ENCODE peak calls at places on chromosomes 11 and 22, in seven cellular contexts. One of them, this sample, is unnamed.

GRCh38 chr11:117554601-117555333 is 227.1 kb downstream of the CEP164 start:
- DNase-seq in stimulated activated CD4-positive, alpha-beta T cell treated with anti-CD3 and anti-CD28 coated beads, Interleukin-15, amount 100 ng/mL, for 48 hours: no peak
- DNase-seq in midbrain: no peak
- DNase-seq in iPS-NIHi11: no peak
- DNase-seq in endothelial cell: no peak
- DNase-seq in myocyte: no peak
- DNase-seq in brain microvascular endothelial cell: no peak
- DNase-seq in this sample: no peak

GRCh38 chr22:50105529-50106100 is 15.8 kb downstream of the MOV10L1 start:
- DNase-seq in stimulated activated CD4-positive, alpha-beta T cell treated with anti-CD3 and anti-CD28 coated beads, Interleukin-15, amount 100 ng/mL, for 48 hours: no peak
- DNase-seq in midbrain: no peak
- DNase-seq in iPS-NIHi11: no peak
- DNase-seq in endothelial cell: no peak
- DNase-seq in myocyte: no peak
- DNase-seq in brain microvascular endothelial cell: peak
- DNase-seq in this sample: no peak

GRCh38 chr11:32985600-32985999 is 30.1 kb upstream of the DEPDC7 start:
- DNase-seq in stimulated activated CD4-positive, alpha-beta T cell treated with anti-CD3 and anti-CD28 coated beads, Interleukin-15, amount 100 ng/mL, for 48 hours: no peak
- DNase-seq in midbrain: no peak
- DNase-seq in iPS-NIHi11: no peak
- DNase-seq in endothelial cell: no peak
- DNase-seq in myocyte: no peak
- DNase-seq in brain microvascular endothelial cell: no peak
- DNase-seq in this sample: peak

GRCh38 chr22:37203354-37204044 is 8.8 kb downstream of the SSTR3 start:
- DNase-seq in stimulated activated CD4-positive, alpha-beta T cell treated with anti-CD3 and anti-CD28 coated beads, Interleukin-15, amount 100 ng/mL, for 48 hours: no peak
- DNase-seq in midbrain: no peak
- DNase-seq in iPS-NIHi11: no peak
- DNase-seq in endothelial cell: no peak
- DNase-seq in myocyte: no peak
- DNase-seq in brain microvascular endothelial cell: no peak
- DNase-seq in this sample: no peak

GRCh38 chr11:74162688-74163467 is 7.9 kb downstream of the C2CD3 start:
- DNase-seq in stimulated activated CD4-positive, alpha-beta T cell treated with anti-CD3 and anti-CD28 coated beads, Interleukin-15, amount 100 ng/mL, for 48 hours: no peak
- DNase-seq in midbrain: no peak
- DNase-seq in iPS-NIHi11: no peak
- DNase-seq in endothelial cell: no peak
- DNase-seq in myocyte: peak
- DNase-seq in brain microvascular endothelial cell: no peak
- DNase-seq in this sample: no peak

GRCh38 chr11:2708757-2709281 is 9.0 kb upstream of the KCNQ1OT1 start:
- DNase-seq in stimulated activated CD4-positive, alpha-beta T cell treated with anti-CD3 and anti-CD28 coated beads, Interleukin-15, amount 100 ng/mL, for 48 hours: no peak
- DNase-seq in midbrain: no peak
- DNase-seq in iPS-NIHi11: no peak
- DNase-seq in endothelial cell: no peak
- DNase-seq in myocyte: no peak
- DNase-seq in brain microvascular endothelial cell: peak
- DNase-seq in this sample: no peak

GRCh38 chr22:21652010-21652546 is 10.0 kb downstream of the SDF2L1 start:
- DNase-seq in stimulated activated CD4-positive, alpha-beta T cell treated with anti-CD3 and anti-CD28 coated beads, Interleukin-15, amount 100 ng/mL, for 48 hours: peak
- DNase-seq in midbrain: peak
- DNase-seq in iPS-NIHi11: peak
- DNase-seq in endothelial cell: peak
- DNase-seq in myocyte: peak
- DNase-seq in brain microvascular endothelial cell: peak
- DNase-seq in this sample: peak

GRCh38 chr11:12862761-12863469 is 146.2 kb upstream of the RASSF10 start:
- DNase-seq in stimulated activated CD4-positive, alpha-beta T cell treated with anti-CD3 and anti-CD28 coated beads, Interleukin-15, amount 100 ng/mL, for 48 hours: no peak
- DNase-seq in midbrain: peak
- DNase-seq in iPS-NIHi11: peak
- DNase-seq in endothelial cell: peak
- DNase-seq in myocyte: peak
- DNase-seq in brain microvascular endothelial cell: peak
- DNase-seq in this sample: peak

GRCh38 chr11:2137202-2138071 is 1.8 kb downstream of the IGF2 start:
- DNase-seq in stimulated activated CD4-positive, alpha-beta T cell treated with anti-CD3 and anti-CD28 coated beads, Interleukin-15, amount 100 ng/mL, for 48 hours: no peak
- DNase-seq in midbrain: no peak
- DNase-seq in iPS-NIHi11: peak
- DNase-seq in endothelial cell: no peak
- DNase-seq in myocyte: peak
- DNase-seq in brain microvascular endothelial cell: peak
- DNase-seq in this sample: no peak

GRCh38 chr11:72752088-72752914 is at the start of gene ARAP1:
- DNase-seq in stimulated activated CD4-positive, alpha-beta T cell treated with anti-CD3 and anti-CD28 coated beads, Interleukin-15, amount 100 ng/mL, for 48 hours: peak
- DNase-seq in midbrain: peak
- DNase-seq in iPS-NIHi11: peak
- DNase-seq in endothelial cell: peak
- DNase-seq in myocyte: peak
- DNase-seq in brain microvascular endothelial cell: peak
- DNase-seq in this sample: peak

GRCh38 chr22:40190501-40190900 is 12.8 kb downstream of the TNRC6B start:
- DNase-seq in stimulated activated CD4-positive, alpha-beta T cell treated with anti-CD3 and anti-CD28 coated beads, Interleukin-15, amount 100 ng/mL, for 48 hours: no peak
- DNase-seq in midbrain: no peak
- DNase-seq in iPS-NIHi11: no peak
- DNase-seq in endothelial cell: no peak
- DNase-seq in myocyte: peak
- DNase-seq in brain microvascular endothelial cell: no peak
- DNase-seq in this sample: no peak

GRCh38 chr11:77068461-77069335 is 1.9 kb downstream of the CAPN5 start:
- DNase-seq in stimulated activated CD4-positive, alpha-beta T cell treated with anti-CD3 and anti-CD28 coated beads, Interleukin-15, amount 100 ng/mL, for 48 hours: no peak
- DNase-seq in midbrain: no peak
- DNase-seq in iPS-NIHi11: no peak
- DNase-seq in endothelial cell: no peak
- DNase-seq in myocyte: peak
- DNase-seq in brain microvascular endothelial cell: no peak
- DNase-seq in this sample: peak

GRCh38 chr22:28907311-28908008 is 24.1 kb downstream of the ZNRF3 start:
- DNase-seq in stimulated activated CD4-positive, alpha-beta T cell treated with anti-CD3 and anti-CD28 coated beads, Interleukin-15, amount 100 ng/mL, for 48 hours: peak
- DNase-seq in midbrain: no peak
- DNase-seq in iPS-NIHi11: no peak
- DNase-seq in endothelial cell: no peak
- DNase-seq in myocyte: peak
- DNase-seq in brain microvascular endothelial cell: no peak
- DNase-seq in this sample: no peak

GRCh38 chr11:130197386-130198035 is 37.9 kb downstream of the ST14 start:
- DNase-seq in stimulated activated CD4-positive, alpha-beta T cell treated with anti-CD3 and anti-CD28 coated beads, Interleukin-15, amount 100 ng/mL, for 48 hours: no peak
- DNase-seq in midbrain: no peak
- DNase-seq in iPS-NIHi11: no peak
- DNase-seq in endothelial cell: no peak
- DNase-seq in myocyte: peak
- DNase-seq in brain microvascular endothelial cell: no peak
- DNase-seq in this sample: no peak

GRCh38 chr11:3837793-3838192 is 3.0 kb downstream of the RHOG start:
- DNase-seq in stimulated activated CD4-positive, alpha-beta T cell treated with anti-CD3 and anti-CD28 coated beads, Interleukin-15, amount 100 ng/mL, for 48 hours: no peak
- DNase-seq in midbrain: peak
- DNase-seq in iPS-NIHi11: no peak
- DNase-seq in endothelial cell: peak
- DNase-seq in myocyte: no peak
- DNase-seq in brain microvascular endothelial cell: no peak
- DNase-seq in this sample: no peak

GRCh38 chr11:14974021-14974698 is 2.0 kb upstream of the CALCA start:
- DNase-seq in stimulated activated CD4-positive, alpha-beta T cell treated with anti-CD3 and anti-CD28 coated beads, Interleukin-15, amount 100 ng/mL, for 48 hours: no peak
- DNase-seq in midbrain: no peak
- DNase-seq in iPS-NIHi11: peak
- DNase-seq in endothelial cell: peak
- DNase-seq in myocyte: no peak
- DNase-seq in brain microvascular endothelial cell: no peak
- DNase-seq in this sample: no peak

GRCh38 chr11:79525257-79525656 is 84.4 kb upstream of the TENM4 start:
- DNase-seq in stimulated activated CD4-positive, alpha-beta T cell treated with anti-CD3 and anti-CD28 coated beads, Interleukin-15, amount 100 ng/mL, for 48 hours: no peak
- DNase-seq in midbrain: no peak
- DNase-seq in iPS-NIHi11: no peak
- DNase-seq in endothelial cell: no peak
- DNase-seq in myocyte: no peak
- DNase-seq in brain microvascular endothelial cell: no peak
- DNase-seq in this sample: no peak

GRCh38 chr11:27698872-27699241 is 1.4 kb downstream of the BDNF start:
- DNase-seq in stimulated activated CD4-positive, alpha-beta T cell treated with anti-CD3 and anti-CD28 coated beads, Interleukin-15, amount 100 ng/mL, for 48 hours: peak
- DNase-seq in midbrain: peak
- DNase-seq in iPS-NIHi11: peak
- DNase-seq in endothelial cell: peak
- DNase-seq in myocyte: peak
- DNase-seq in brain microvascular endothelial cell: peak
- DNase-seq in this sample: peak

GRCh38 chr22:21054046-21054713 is 8.4 kb downstream of the LRRC74B start:
- DNase-seq in stimulated activated CD4-positive, alpha-beta T cell treated with anti-CD3 and anti-CD28 coated beads, Interleukin-15, amount 100 ng/mL, for 48 hours: no peak
- DNase-seq in midbrain: no peak
- DNase-seq in iPS-NIHi11: no peak
- DNase-seq in endothelial cell: no peak
- DNase-seq in myocyte: no peak
- DNase-seq in brain microvascular endothelial cell: no peak
- DNase-seq in this sample: peak

GRCh38 chr11:100687630-100688395 is 725 bp downstream of the ARHGAP42 start:
- DNase-seq in stimulated activated CD4-positive, alpha-beta T cell treated with anti-CD3 and anti-CD28 coated beads, Interleukin-15, amount 100 ng/mL, for 48 hours: no peak
- DNase-seq in midbrain: peak
- DNase-seq in iPS-NIHi11: peak
- DNase-seq in endothelial cell: peak
- DNase-seq in myocyte: peak
- DNase-seq in brain microvascular endothelial cell: peak
- DNase-seq in this sample: peak

GRCh38 chr11:27563201-27563600 is 56.6 kb upstream of the LIN7C start:
- DNase-seq in stimulated activated CD4-positive, alpha-beta T cell treated with anti-CD3 and anti-CD28 coated beads, Interleukin-15, amount 100 ng/mL, for 48 hours: no peak
- DNase-seq in midbrain: no peak
- DNase-seq in iPS-NIHi11: no peak
- DNase-seq in endothelial cell: no peak
- DNase-seq in myocyte: no peak
- DNase-seq in brain microvascular endothelial cell: peak
- DNase-seq in this sample: no peak

GRCh38 chr11:31050061-31050790 is 319.3 kb downstream of the DCDC1 start:
- DNase-seq in stimulated activated CD4-positive, alpha-beta T cell treated with anti-CD3 and anti-CD28 coated beads, Interleukin-15, amount 100 ng/mL, for 48 hours: no peak
- DNase-seq in midbrain: no peak
- DNase-seq in iPS-NIHi11: no peak
- DNase-seq in endothelial cell: no peak
- DNase-seq in myocyte: peak
- DNase-seq in brain microvascular endothelial cell: no peak
- DNase-seq in this sample: no peak

GRCh38 chr11:898160-898517 is 12.5 kb downstream of the CHID1 start:
- DNase-seq in stimulated activated CD4-positive, alpha-beta T cell treated with anti-CD3 and anti-CD28 coated beads, Interleukin-15, amount 100 ng/mL, for 48 hours: no peak
- DNase-seq in midbrain: peak
- DNase-seq in iPS-NIHi11: peak
- DNase-seq in endothelial cell: no peak
- DNase-seq in myocyte: no peak
- DNase-seq in brain microvascular endothelial cell: no peak
- DNase-seq in this sample: peak

GRCh38 chr11:117833401-117833891 is 8.9 kb upstream of the FXYD2 start:
- DNase-seq in stimulated activated CD4-positive, alpha-beta T cell treated with anti-CD3 and anti-CD28 coated beads, Interleukin-15, amount 100 ng/mL, for 48 hours: no peak
- DNase-seq in midbrain: no peak
- DNase-seq in iPS-NIHi11: peak
- DNase-seq in endothelial cell: no peak
- DNase-seq in myocyte: peak
- DNase-seq in brain microvascular endothelial cell: no peak
- DNase-seq in this sample: no peak

GRCh38 chr22:49446145-49446758 is 381.4 kb downstream of the BRD1 start:
- DNase-seq in stimulated activated CD4-positive, alpha-beta T cell treated with anti-CD3 and anti-CD28 coated beads, Interleukin-15, amount 100 ng/mL, for 48 hours: no peak
- DNase-seq in midbrain: no peak
- DNase-seq in iPS-NIHi11: no peak
- DNase-seq in endothelial cell: no peak
- DNase-seq in myocyte: no peak
- DNase-seq in brain microvascular endothelial cell: no peak
- DNase-seq in this sample: no peak

GRCh38 chr11:47907499-47907898 is 59.3 kb upstream of the NUP160 start:
- DNase-seq in stimulated activated CD4-positive, alpha-beta T cell treated with anti-CD3 and anti-CD28 coated beads, Interleukin-15, amount 100 ng/mL, for 48 hours: no peak
- DNase-seq in midbrain: no peak
- DNase-seq in iPS-NIHi11: no peak
- DNase-seq in endothelial cell: no peak
- DNase-seq in myocyte: peak
- DNase-seq in brain microvascular endothelial cell: peak
- DNase-seq in this sample: no peak

GRCh38 chr11:133928628-133929059 is 28.1 kb downstream of the IGSF9B start:
- DNase-seq in stimulated activated CD4-positive, alpha-beta T cell treated with anti-CD3 and anti-CD28 coated beads, Interleukin-15, amount 100 ng/mL, for 48 hours: peak
- DNase-seq in midbrain: no peak
- DNase-seq in iPS-NIHi11: no peak
- DNase-seq in endothelial cell: no peak
- DNase-seq in myocyte: no peak
- DNase-seq in brain microvascular endothelial cell: no peak
- DNase-seq in this sample: no peak

GRCh38 chr22:41596776-41597634 is 7.4 kb upstream of the PMM1 start:
- DNase-seq in stimulated activated CD4-positive, alpha-beta T cell treated with anti-CD3 and anti-CD28 coated beads, Interleukin-15, amount 100 ng/mL, for 48 hours: no peak
- DNase-seq in midbrain: peak
- DNase-seq in iPS-NIHi11: peak
- DNase-seq in endothelial cell: peak
- DNase-seq in myocyte: peak
- DNase-seq in brain microvascular endothelial cell: peak
- DNase-seq in this sample: peak

GRCh38 chr11:114211444-114212122 is 84.6 kb upstream of the NNMT start:
- DNase-seq in stimulated activated CD4-positive, alpha-beta T cell treated with anti-CD3 and anti-CD28 coated beads, Interleukin-15, amount 100 ng/mL, for 48 hours: no peak
- DNase-seq in midbrain: no peak
- DNase-seq in iPS-NIHi11: no peak
- DNase-seq in endothelial cell: no peak
- DNase-seq in myocyte: no peak
- DNase-seq in brain microvascular endothelial cell: no peak
- DNase-seq in this sample: no peak

GRCh38 chr11:92314499-92314898 is 89.9 kb downstream of the FAT3 start:
- DNase-seq in stimulated activated CD4-positive, alpha-beta T cell treated with anti-CD3 and anti-CD28 coated beads, Interleukin-15, amount 100 ng/mL, for 48 hours: no peak
- DNase-seq in midbrain: peak
- DNase-seq in iPS-NIHi11: no peak
- DNase-seq in endothelial cell: no peak
- DNase-seq in myocyte: no peak
- DNase-seq in brain microvascular endothelial cell: no peak
- DNase-seq in this sample: no peak

GRCh38 chr11:67367836-67368227 is 5.6 kb downstream of the CLCF1 start:
- DNase-seq in stimulated activated CD4-positive, alpha-beta T cell treated with anti-CD3 and anti-CD28 coated beads, Interleukin-15, amount 100 ng/mL, for 48 hours: no peak
- DNase-seq in midbrain: no peak
- DNase-seq in iPS-NIHi11: no peak
- DNase-seq in endothelial cell: no peak
- DNase-seq in myocyte: no peak
- DNase-seq in brain microvascular endothelial cell: no peak
- DNase-seq in this sample: no peak

GRCh38 chr11:8652140-8652539 is 30.3 kb downstream of the TRIM66 start:
- DNase-seq in stimulated activated CD4-positive, alpha-beta T cell treated with anti-CD3 and anti-CD28 coated beads, Interleukin-15, amount 100 ng/mL, for 48 hours: no peak
- DNase-seq in midbrain: no peak
- DNase-seq in iPS-NIHi11: no peak
- DNase-seq in endothelial cell: no peak
- DNase-seq in myocyte: peak
- DNase-seq in brain microvascular endothelial cell: peak
- DNase-seq in this sample: no peak

GRCh38 chr22:21078916-21079315 is 33.2 kb downstream of the LRRC74B start:
- DNase-seq in stimulated activated CD4-positive, alpha-beta T cell treated with anti-CD3 and anti-CD28 coated beads, Interleukin-15, amount 100 ng/mL, for 48 hours: no peak
- DNase-seq in midbrain: no peak
- DNase-seq in iPS-NIHi11: no peak
- DNase-seq in endothelial cell: no peak
- DNase-seq in myocyte: no peak
- DNase-seq in brain microvascular endothelial cell: no peak
- DNase-seq in this sample: no peak

GRCh38 chr11:123775274-123775673 is 21.0 kb upstream of the OR6X1 start:
- DNase-seq in stimulated activated CD4-positive, alpha-beta T cell treated with anti-CD3 and anti-CD28 coated beads, Interleukin-15, amount 100 ng/mL, for 48 hours: no peak
- DNase-seq in midbrain: no peak
- DNase-seq in iPS-NIHi11: peak
- DNase-seq in endothelial cell: no peak
- DNase-seq in myocyte: no peak
- DNase-seq in brain microvascular endothelial cell: no peak
- DNase-seq in this sample: no peak

This sample was measured in D341Med.